ENCODE peak calls at places on chromosomes 11 and 22, in ten cellular contexts. H is CD4-positive, alpha-beta T cell; N is AG09309; M is AG10803; D is ovary; Q is upper lobe of left lung; J is cardiac muscle cell; R is GM23338; C is choroid plexus epithelial cell; W is natural killer cell. L is an unnamed sample.

GRCh38 chr22:17712441-17712840 is 61.8 kb downstream of the BID start:
- DNase-seq in H (no peak), N (no peak), M (peak; percentile 23), D (no peak), Q (no peak), J (no peak), R (no peak), C (peak; percentile 49), W (no peak), L (no peak)

GRCh38 chr11:134014502-134014901 is 54.4 kb upstream of the JAM3 start:
- DNase-seq in H (no peak), N (no peak), M (no peak), D (no peak), Q (no peak), J (peak; percentile 55), R (peak; percentile 77), C (no peak), W (no peak), L (no peak)

GRCh38 chr11:76419896-76420295 is 24.9 kb upstream of the EMSY start:
- DNase-seq in H (no peak), N (no peak), M (no peak), D (no peak), Q (no peak), J (no peak), R (peak; percentile 69), C (peak; percentile 4), W (no peak), L (no peak)

GRCh38 chr11:420054-420910 is 5.5 kb upstream of the SIGIRR start:
- DNase-seq in H (no peak), N (no peak), M (no peak), D (peak; percentile 38), Q (peak; percentile 84), J (no peak), R (peak; percentile 64), C (no peak), W (no peak), L (no peak)

GRCh38 chr11:46655631-46656030 is 38.3 kb downstream of the ATG13 start:
- DNase-seq in H (no peak), N (no peak), M (no peak), D (no peak), Q (no peak), J (no peak), R (no peak), C (peak; percentile 55), W (no peak), L (no peak)

GRCh38 chr22:26904483-26904882 is 247.1 kb downstream of the MIAT start:
- DNase-seq in H (no peak), N (no peak), M (no peak), D (no peak), Q (no peak), J (no peak), R (peak; percentile 50), C (no peak), W (no peak), L (no peak)

GRCh38 chr11:9001736-9002135 is 2.1 kb downstream of the NRIP3 start:
- DNase-seq in H (no peak), N (peak; percentile 48), M (peak; percentile 80), D (no peak), Q (no peak), J (no peak), R (no peak), C (peak; percentile 74), W (peak; percentile 23), L (peak; percentile 62)

GRCh38 chr11:74650498-74650897 is 58.1 kb downstream of the POLD3 start:
- DNase-seq in H (no peak), N (no peak), M (peak; percentile 94), D (no peak), Q (no peak), J (no peak), R (no peak), C (peak; percentile 59), W (no peak), L (no peak)

GRCh38 chr11:65115361-65116082 is 2.0 kb downstream of the ZNHIT2 start:
- DNase-seq in H (no peak), N (no peak), M (no peak), D (peak; percentile 50), Q (no peak), J (no peak), R (no peak), C (no peak), W (no peak), L (no peak)

GRCh38 chr11:65119670-65119995 is 2.1 kb upstream of the ZNHIT2 start:
- DNase-seq in H (no peak), N (no peak), M (no peak), D (no peak), Q (no peak), J (no peak), R (no peak), C (no peak), W (peak; percentile 6), L (no peak)

GRCh38 chr11:65116370-65117205 is 913 bp downstream of the ZNHIT2 start:
- DNase-seq in H (peak; percentile 64), N (no peak), M (peak; percentile 66), D (peak; percentile 63), Q (peak; percentile 91), J (peak; percentile 27), R (peak; percentile 67), C (peak; percentile 65), W (no peak), L (peak; percentile 51)

GRCh38 chr11:65118097-65118837 is 766 bp upstream of the ZNHIT2 start:
- DNase-seq in H (no peak), N (no peak), M (no peak), D (no peak), Q (no peak), J (no peak), R (no peak), C (no peak), W (no peak), L (no peak)

GRCh38 chr11:65117206-65118096 is at the start of gene ZNHIT2:
- DNase-seq in H (peak; percentile 100), N (peak; percentile 93), M (peak; percentile 98), D (peak; percentile 100), Q (peak; percentile 97), J (peak; percentile 99), R (peak; percentile 99), C (peak; percentile 99), W (peak; percentile 100), L (peak; percentile 98)
- TF ChIP-seq CTCF in H (peak; percentile 88), N (peak; percentile 93), M (peak; percentile 85), D (peak; percentile 95), Q (peak; percentile 82), J (peak; percentile 89), R (peak; percentile 87), C (peak; percentile 91), W (peak; percentile 83), L (peak; percentile 80)

DNA sequence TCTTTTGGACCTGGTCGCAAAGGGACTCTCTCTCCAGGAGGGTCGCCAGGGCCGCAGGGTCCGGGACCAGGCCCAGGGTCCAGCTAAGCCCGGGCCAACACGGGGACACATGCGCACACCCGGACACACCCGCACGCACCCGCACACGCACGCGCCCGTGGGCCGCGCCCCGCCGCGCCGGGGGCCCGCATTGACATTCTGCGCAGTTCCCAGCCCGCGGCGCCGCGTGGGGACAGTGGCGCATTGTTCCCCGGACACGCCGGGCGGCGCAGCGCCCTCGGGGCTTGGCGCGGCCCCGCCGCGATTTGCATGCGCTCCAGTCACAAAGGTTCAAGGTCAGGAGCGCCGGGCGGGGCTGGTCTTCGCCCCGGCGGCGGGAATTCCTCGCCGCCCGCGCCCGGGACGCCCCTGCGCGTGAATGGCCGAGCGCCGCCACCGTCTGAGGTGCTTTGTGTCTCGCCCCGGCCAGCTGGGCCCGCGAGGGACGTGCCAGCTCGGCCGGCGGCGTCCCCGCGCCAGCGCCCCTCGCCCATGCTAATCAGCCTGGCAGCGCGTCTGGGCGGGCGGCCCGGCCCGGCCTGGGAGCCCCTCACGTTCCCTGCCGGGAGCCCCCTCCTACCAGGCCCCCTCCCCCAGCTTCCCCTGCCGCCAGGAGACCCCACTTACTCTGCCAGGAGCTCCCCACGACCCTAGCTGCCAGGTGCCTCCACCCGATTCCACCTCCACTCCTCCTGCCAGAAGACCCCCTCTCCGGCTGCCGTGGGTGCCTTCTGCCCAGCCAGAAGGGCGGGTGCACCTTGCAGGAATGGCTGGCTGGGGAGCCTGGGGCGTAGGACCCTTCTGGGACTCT is 50.5 kb upstream of the WNT7B start:
- DNase-seq in H (peak; percentile 29), N (no peak), M (no peak), D (peak; percentile 90), Q (peak; percentile 94), J (peak; percentile 57), R (peak; percentile 59), C (no peak), W (no peak), L (no peak)
- TF ChIP-seq CTCF in H (no peak), N (no peak), M (no peak), D (no peak), Q (peak; percentile 33), J (no peak), R (no peak), C (no peak), W (no peak), L (no peak)

DNA sequence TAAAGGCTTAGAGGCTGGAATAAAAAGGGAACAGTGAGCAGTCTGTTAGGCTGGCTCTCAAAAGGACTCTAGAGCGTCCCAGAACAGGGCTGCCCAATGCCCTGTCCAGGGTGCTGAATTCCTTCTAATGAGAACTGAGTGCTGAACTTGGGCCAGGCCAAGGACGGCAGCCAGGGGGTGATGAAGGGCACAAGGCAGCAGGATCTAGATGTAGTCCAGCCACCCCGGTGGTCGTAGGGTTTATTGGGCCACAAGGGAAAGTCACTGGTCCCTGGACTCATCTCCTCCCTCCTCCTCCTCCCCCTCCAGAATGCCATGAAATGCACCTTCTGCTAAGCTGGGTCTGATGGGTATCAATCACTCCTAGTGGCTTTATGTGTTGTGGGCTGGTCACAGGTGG is 19.2 kb downstream of the NPTXR start:
- DNase-seq in H (no peak), N (no peak), M (peak; percentile 62), D (peak; percentile 74), Q (no peak), J (peak; percentile 95), R (peak; percentile 98), C (peak; percentile 82), W (peak; percentile 27), L (peak; percentile 56)
- TF ChIP-seq CTCF in H (no peak), N (peak; percentile 57), M (peak; percentile 51), D (no peak), Q (peak; percentile 14), J (peak; percentile 65), R (peak; percentile 73), C (peak; percentile 77), W (no peak), L (no peak)

GRCh38 chr22:50057292-50057867 is 718 bp downstream of the TTLL8 start:
- DNase-seq in H (no peak), N (no peak), M (no peak), D (no peak), Q (no peak), J (no peak), R (no peak), C (no peak), W (no peak), L (no peak)

GRCh38 chr22:50057868-50058311 is at the start of gene TTLL8:
- DNase-seq in H (no peak), N (no peak), M (no peak), D (no peak), Q (no peak), J (no peak), R (peak; percentile 28), C (no peak), W (no peak), L (no peak)

GRCh38 chr22:50059185-50059880 is 1.2 kb upstream of the TTLL8 start:
- DNase-seq in H (no peak), N (peak; percentile 0), M (peak; percentile 40), D (no peak), Q (no peak), J (peak; percentile 72), R (peak; percentile 82), C (peak; percentile 37), W (no peak), L (peak; percentile 21)

GRCh38 chr22:50059881-50060262 is 1.8 kb upstream of the TTLL8 start:
- DNase-seq in H (no peak), N (no peak), M (no peak), D (no peak), Q (no peak), J (no peak), R (no peak), C (no peak), W (no peak), L (no peak)

GRCh38 chr22:50058338-50059184 is 463 bp upstream of the TTLL8 start:
- DNase-seq in H (no peak), N (no peak), M (no peak), D (no peak), Q (peak; percentile 84), J (no peak), R (no peak), C (no peak), W (no peak), L (no peak)
- TF ChIP-seq CTCF in H (no peak), N (no peak), M (no peak), D (no peak), Q (no peak), J (no peak), R (no peak), C (no peak), W (no peak), L (no peak)

L was measured in HL-60.